ENCODE peak calls at places on chromosomes 11 and 22, in five cellular contexts. L is T-helper 1 cell; X is AG08396; G is activated naive CD8-positive, alpha-beta T cell treated with anti-CD3 and anti-CD28 coated beads, Interleukin-2, amount 10 ng/mL, durations not matched to agents 7 days and 5 days; Y is NCI-H1092 treated with DMSO at 0.1 percent for 48 hours. N is an unnamed sample.

GRCh38 chr11:121163658-121164308 is 62.7 kb downstream of the TECTA start:
- DNase-seq in G (no peak), X (no peak), L (no peak), Y (no peak), N (no peak)

GRCh38 chr11:18705651-18706281 is 7.2 kb downstream of the TMEM86A start:
- DNase-seq in L (peak; percentile 22), Y (peak; percentile 26), G (no peak), X (no peak), N (no peak)

GRCh38 chr22:25624486-25624885 is 60.0 kb downstream of the GRK3 start:
- DNase-seq in X (no peak), Y (no peak), L (no peak), G (no peak), N (no peak)

GRCh38 chr11:127074151-127074761 is 73.7 kb upstream of the KIRREL3 start:
- DNase-seq in L (no peak), G (no peak), Y (peak; percentile 83), X (peak; percentile 67), N (no peak)

GRCh38 chr11:124793466-124794278 is 6.5 kb downstream of the MSANTD2 start:
- DNase-seq in L (no peak), G (no peak), X (peak; percentile 58), Y (peak; percentile 15), N (no peak)

GRCh38 chr11:69295995-69296889 is 2.3 kb downstream of the MYEOV start:
- DNase-seq in Y (no peak), X (peak; percentile 43), G (no peak), L (no peak), N (no peak)

GRCh38 chr11:61973603-61974162 is 6.2 kb upstream of the FTH1 start:
- DNase-seq in L (no peak), G (peak; percentile 20), Y (no peak), X (no peak), N (peak; percentile 70)

GRCh38 chr11:3824714-3825472 is 15.9 kb downstream of the RHOG start:
- DNase-seq in G (peak; percentile 82), L (peak; percentile 66), Y (no peak), X (peak; percentile 53), N (no peak)

GRCh38 chr11:44033411-44033850 is 14.3 kb upstream of the ACCSL start:
- DNase-seq in G (no peak), X (no peak), Y (no peak), L (no peak), N (no peak)

GRCh38 chr11:86245369-86246292 is 1.1 kb downstream of the EED start:
- DNase-seq in X (no peak), G (no peak), Y (no peak), L (peak; percentile 4), N (no peak)

GRCh38 chr22:24188705-24189248 is 7.5 kb downstream of the SUSD2 start:
- DNase-seq in Y (no peak), X (no peak), L (no peak), G (no peak), N (no peak)

GRCh38 chr11:68369756-68370155 is 57.4 kb downstream of the LRP5 start:
- DNase-seq in X (no peak), G (no peak), Y (no peak), L (no peak), N (no peak)